ENCODE peak calls at places on chromosomes 2 and 18, in four cellular contexts. A, W, Y and R are unnamed samples.

GRCh38 chr2:202426751-202427150 is 50.6 kb downstream of the BMPR2 start:
- DNase-seq in A (no peak), W (no peak), Y (no peak), R (no peak)

GRCh38 chr2:4973973-4974372 is 718.2 kb upstream of the SOX11 start:
- DNase-seq in A (no peak), W (no peak), Y (no peak), R (no peak)

GRCh38 chr18:34297287-34297686 is 72.6 kb upstream of the NOL4 start:
- DNase-seq in A (no peak), W (no peak), Y (no peak), R (no peak)

GRCh38 chr2:14263053-14263452 is 369.5 kb upstream of the LRATD1 start:
- DNase-seq in A (no peak), W (no peak), Y (no peak), R (no peak)

GRCh38 chr2:170974304-170974993 is 45.4 kb downstream of the GORASP2 start:
- DNase-seq in A (no peak), W (peak; percentile 44), Y (no peak), R (no peak)

GRCh38 chr2:188695953-188696352 is 278.2 kb upstream of the COL3A1 start:
- DNase-seq in A (no peak), W (peak; percentile 58), Y (no peak), R (no peak)

GRCh38 chr2:80499095-80499494 is 194.5 kb upstream of the LRRTM1 start:
- DNase-seq in A (no peak), W (peak; percentile 36), Y (no peak), R (no peak)

GRCh38 chr18:45666006-45666405 is 50.7 kb downstream of the SLC14A2 start:
- DNase-seq in A (no peak), W (no peak), Y (no peak), R (no peak)

GRCh38 chr2:176392744-176393414 is 123.6 kb downstream of the MTX2 start:
- DNase-seq in A (no peak), W (no peak), Y (no peak), R (no peak)

GRCh38 chr2:112720785-112721184 is at the start of gene NT5DC4:
- DNase-seq in A (no peak), W (no peak), Y (no peak), R (no peak)

GRCh38 chr2:241636182-241636982 is 576 bp downstream of the THAP4 start:
- DNase-seq in A (peak; percentile 15), W (peak; percentile 35), Y (peak; percentile 71), R (peak; percentile 14)

GRCh38 chr18:6927136-6927535 is 190.5 kb downstream of the LAMA1 start:
- DNase-seq in A (no peak), W (no peak), Y (no peak), R (no peak)

GRCh38 chr2:201580486-201580885 is 62.8 kb downstream of the TMEM237 start:
- DNase-seq in A (no peak), W (no peak), Y (no peak), R (no peak)

GRCh38 chr18:79763407-79763806 is 34.3 kb upstream of the KCNG2 start:
- DNase-seq in A (no peak), W (no peak), Y (no peak), R (no peak)

GRCh38 chr18:57585421-57585820 is 1.1 kb downstream of the FECH start:
- DNase-seq in A (no peak), W (no peak), Y (no peak), R (no peak)

GRCh38 chr2:9401059-9401547 is 22.2 kb downstream of the ITGB1BP1 start:
- DNase-seq in A (no peak), W (no peak), Y (no peak), R (no peak)

GRCh38 chr18:13610517-13610916 is 115.8 kb downstream of the FAM210A start:
- DNase-seq in A (no peak), W (no peak), Y (no peak), R (no peak)

GRCh38 chr2:190607014-190607597 is 41.8 kb upstream of the NAB1 start:
- DNase-seq in A (no peak), W (peak; percentile 79), Y (no peak), R (no peak)

GRCh38 chr18:78160961-78161656 is 818.5 kb upstream of the SALL3 start:
- DNase-seq in A (no peak), W (peak; percentile 36), Y (no peak), R (no peak)

GRCh38 chr2:197710424-197711042 is 5.4 kb downstream of the MARS2 start:
- DNase-seq in A (no peak), W (no peak), Y (no peak), R (no peak)

GRCh38 chr2:195879153-195879552 is 189.5 kb downstream of the DNAH7 start:
- DNase-seq in A (no peak), W (no peak), Y (no peak), R (no peak)

GRCh38 chr18:2096581-2096980 is 474.7 kb downstream of the METTL4 start:
- DNase-seq in A (no peak), W (no peak), Y (no peak), R (no peak)

GRCh38 chr2:168585700-168586099 is 129.6 kb downstream of the CERS6 start:
- DNase-seq in A (no peak), W (no peak), Y (no peak), R (no peak)

GRCh38 chr2:6914829-6915228 is 2.4 kb upstream of the RNF144A start:
- DNase-seq in A (no peak), W (peak; percentile 79), Y (no peak), R (no peak)

GRCh38 chr2:229748950-229749349 is 34.6 kb upstream of the DNER start:
- DNase-seq in A (no peak), W (no peak), Y (no peak), R (no peak)

GRCh38 chr2:178819147-178819875 is 12.1 kb upstream of the TTN start:
- DNase-seq in A (no peak), W (no peak), Y (no peak), R (no peak)

GRCh38 chr2:207869784-207870778 is 100.4 kb upstream of the FZD5 start:
- DNase-seq in A (no peak), W (peak; percentile 50), Y (no peak), R (no peak)

GRCh38 chr2:30276455-30276911 is 45.1 kb downstream of the LBH start:
- DNase-seq in A (no peak), W (no peak), Y (peak; percentile 47), R (no peak)

GRCh38 chr2:140990416-140990815 is 1140.4 kb downstream of the LRP1B start:
- DNase-seq in A (no peak), W (peak; percentile 16), Y (no peak), R (no peak)

GRCh38 chr2:191521608-191522208 is 156.2 kb upstream of the NABP1 start:
- DNase-seq in A (no peak), W (peak; percentile 17), Y (no peak), R (no peak)